ENCODE peak calls at places on chromosomes 4 and X, in seven cellular contexts. F is aorta, Q is Panc1, E is thyroid gland, K is cardiac muscle cell, R is testis, W is heart left ventricle. X is an unnamed sample. For H3K36me3, the result is how much of the 10 kb centered on the place peaks cover.

GRCh38 chr4:186904104-186904503 is 180.4 kb upstream of the FAT1 start:
- DNase-seq in Q (no peak), E (no peak), R (no peak), K (no peak), W (no peak), F (no peak), X (peak)

GRCh38 chr4:187207931-187208330 is 484.3 kb upstream of the FAT1 start:
- DNase-seq in R (no peak), W (no peak), E (no peak), F (no peak), Q (no peak), K (no peak), X (no peak)

GRCh38 chr4:40840255-40840984 is 90.7 kb downstream of the NSUN7 start:
- DNase-seq in K (no peak), Q (no peak), F (no peak), R (no peak), E (no peak), W (no peak), X (no peak)

GRCh38 chr4:8067274-8067936 is 91.2 kb downstream of the ABLIM2 start:
- DNase-seq in W (peak), Q (no peak), K (no peak), F (no peak), R (no peak), E (no peak), X (no peak)

GRCh38 chr4:142416711-142417275 is 429.3 kb downstream of the INPP4B start:
- DNase-seq in K (no peak), R (no peak), Q (no peak), E (no peak), F (no peak), W (no peak), X (peak)

GRCh38 chr4:7007944-7008343 is 35.2 kb upstream of the TADA2B start:
- DNase-seq in Q (no peak), R (no peak), E (no peak), F (no peak), K (no peak), W (no peak), X (no peak)

GRCh38 chrX:68703849-68704248 is 56.4 kb downstream of the STARD8 start:
- DNase-seq in K (no peak), F (no peak), W (no peak), R (no peak), Q (no peak), E (no peak), X (no peak)

GRCh38 chr4:54085284-54085683 is 14.7 kb upstream of the GSX2 start:
- DNase-seq in E (no peak), R (peak), K (no peak), Q (peak), W (peak), F (no peak), X (peak)

GRCh38 chr4:52983563-52984303 is 121.6 kb downstream of the RASL11B start:
- DNase-seq in K (peak), F (no peak), E (no peak), R (no peak), Q (peak), W (no peak), X (peak)

GRCh38 chr4:3642806-3643517 is 110.7 kb upstream of the LRPAP1 start:
- DNase-seq in Q (no peak), R (no peak), E (no peak), F (no peak), K (no peak), W (no peak), X (no peak)

GRCh38 chrX:7485041-7485440 is 337.1 kb upstream of the PUDP start:
- DNase-seq in K (no peak), Q (no peak), F (no peak), R (no peak), E (no peak), W (no peak), X (no peak)

GRCh38 chrX:44314259-44314734 is 29.2 kb downstream of the EFHC2 start:
- DNase-seq in F (no peak), Q (no peak), K (peak), R (no peak), W (peak), E (no peak), X (peak)

GRCh38 chr4:26700110-26700509 is 116.2 kb downstream of the TBC1D19 start:
- DNase-seq in E (no peak), W (no peak), Q (no peak), R (no peak), F (no peak), K (no peak), X (no peak)

GRCh38 chrX:46637937-46638336 is 64.4 kb downstream of the CHST7 start:
- DNase-seq in Q (no peak), K (no peak), R (no peak), E (no peak), W (no peak), F (no peak), X (no peak)

GRCh38 chrX:64265265-64265664 is 34.9 kb upstream of the ASB12 start:
- DNase-seq in W (no peak), K (peak), E (no peak), R (no peak), F (no peak), Q (no peak), X (no peak)

GRCh38 chr4:65918217-65918616 is 247.9 kb upstream of the EPHA5 start:
- DNase-seq in E (no peak), R (no peak), Q (no peak), W (no peak), K (peak), F (no peak), X (peak)

GRCh38 chr4:8534129-8534528 is 46.1 kb upstream of the GPR78 start:
- DNase-seq in F (peak), Q (no peak), W (no peak), E (peak), K (peak), R (no peak), X (peak)

GRCh38 chr4:14841801-14842748 is 160.2 kb upstream of the CPEB2 start:
- DNase-seq in R (no peak), F (peak), W (peak), E (no peak), Q (no peak), K (no peak), X (no peak)

GRCh38 chr4:174418640-174419039 is 103.6 kb downstream of the HPGD start:
- DNase-seq in W (no peak), Q (no peak), F (no peak), K (no peak), E (no peak), R (no peak), X (no peak)

GRCh38 chrX:126137899-126138298 is 28.2 kb downstream of the DCAF12L2 start:
- DNase-seq in K (no peak), W (no peak), R (peak), E (no peak), Q (no peak), F (no peak), X (no peak)

GRCh38 chr4:8162625-8163024 is 4.0 kb upstream of the ABLIM2 start:
- DNase-seq in F (no peak), E (peak), R (no peak), Q (no peak), K (no peak), W (peak), X (no peak)

GRCh38 chr4:20272411-20272872 is 20.7 kb downstream of the SLIT2 start:
- DNase-seq in E (no peak), Q (no peak), W (no peak), K (no peak), R (no peak), F (no peak), X (peak)

GRCh38 chr4:78644063-78644691 is 92.6 kb downstream of the ANXA3 start:
- DNase-seq in Q (no peak), W (no peak), E (no peak), F (no peak), K (no peak), R (no peak), X (no peak)

GRCh38 chr4:138248058-138248457 is 5.9 kb upstream of the SLC7A11 start:
- DNase-seq in R (no peak), Q (no peak), K (no peak), E (no peak), W (no peak), F (no peak), X (no peak)

GRCh38 chr4:109472343-109472761 is 38.7 kb downstream of the SEC24B start:
- DNase-seq in F (no peak), K (no peak), E (no peak), R (no peak), W (no peak), Q (no peak), X (peak)

GRCh38 chr4:26140150-26140898 is 180.5 kb upstream of the RBPJ start:
- DNase-seq in R (peak), E (no peak), F (no peak), Q (no peak), W (no peak), K (no peak), X (peak)

GRCh38 chr4:99855677-99856076 is 38.5 kb downstream of the LAMTOR3 start:
- DNase-seq in F (no peak), W (no peak), Q (no peak), R (no peak), K (no peak), E (no peak), X (no peak)

GRCh38 chr4:86498560-86499166 is 95.5 kb upstream of the PTPN13 start:
- DNase-seq in R (peak), K (peak), Q (peak), W (no peak), F (no peak), E (no peak), X (peak)

GRCh38 chr4:2497324-2497723 is 28.4 kb downstream of the RNF4 start:
- DNase-seq in F (no peak), W (no peak), R (no peak), Q (no peak), K (no peak), E (no peak), X (no peak)

GRCh38 chr4:2494992-2495391 is 26.1 kb downstream of the RNF4 start:
- DNase-seq in K (no peak), E (no peak), Q (no peak), R (no peak), F (peak), W (no peak), X (no peak)

GRCh38 chr4:2489081-2489805 is 20.3 kb downstream of the RNF4 start:
- DNase-seq in R (no peak), K (no peak), Q (no peak), W (no peak), E (no peak), F (peak), X (no peak)

GRCh38 chr4:2489841-2490552 is 21.1 kb downstream of the RNF4 start:
- DNase-seq in W (no peak), K (no peak), E (no peak), F (no peak), R (no peak), Q (no peak), X (peak)

DNA sequence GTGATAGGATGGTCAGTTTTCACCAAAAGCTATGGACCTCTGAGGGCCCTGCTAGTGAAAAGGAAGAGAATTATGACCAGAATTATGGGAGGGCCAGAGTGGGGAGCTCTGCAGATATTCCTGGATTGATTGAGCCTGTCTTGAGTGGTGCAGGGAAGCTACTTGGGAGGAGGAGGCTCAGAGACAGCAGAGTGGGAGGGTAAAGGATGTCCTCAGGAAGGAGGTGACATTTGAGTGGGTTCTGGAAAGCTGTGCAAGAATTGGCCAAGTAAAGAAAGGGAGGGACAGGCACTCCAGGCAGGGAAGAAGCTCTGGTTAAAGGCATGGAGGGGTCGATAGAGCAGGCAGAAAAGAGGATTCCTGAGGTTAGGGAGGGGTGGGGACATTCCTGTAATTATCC is 24.1 kb downstream of the RNF4 start:
- DNase-seq in R (no peak), Q (no peak), F (peak), E (no peak), W (no peak), K (no peak), X (no peak)
- H3K36me3 ChIP-seq in R (under half), Q (under half), F (under half), E (under half), W (half or more), K (under half), X (under half)

GRCh38 chr4:102819588-102820365 is 7.6 kb downstream of the UBE2D3 start:
- DNase-seq in E (no peak), K (no peak), Q (no peak), R (no peak), W (no peak), F (no peak), X (peak)
- H3K36me3 ChIP-seq in E (under half), K (under half), Q (under half), R (under half), W (under half), F (under half), X (under half)

DNA sequence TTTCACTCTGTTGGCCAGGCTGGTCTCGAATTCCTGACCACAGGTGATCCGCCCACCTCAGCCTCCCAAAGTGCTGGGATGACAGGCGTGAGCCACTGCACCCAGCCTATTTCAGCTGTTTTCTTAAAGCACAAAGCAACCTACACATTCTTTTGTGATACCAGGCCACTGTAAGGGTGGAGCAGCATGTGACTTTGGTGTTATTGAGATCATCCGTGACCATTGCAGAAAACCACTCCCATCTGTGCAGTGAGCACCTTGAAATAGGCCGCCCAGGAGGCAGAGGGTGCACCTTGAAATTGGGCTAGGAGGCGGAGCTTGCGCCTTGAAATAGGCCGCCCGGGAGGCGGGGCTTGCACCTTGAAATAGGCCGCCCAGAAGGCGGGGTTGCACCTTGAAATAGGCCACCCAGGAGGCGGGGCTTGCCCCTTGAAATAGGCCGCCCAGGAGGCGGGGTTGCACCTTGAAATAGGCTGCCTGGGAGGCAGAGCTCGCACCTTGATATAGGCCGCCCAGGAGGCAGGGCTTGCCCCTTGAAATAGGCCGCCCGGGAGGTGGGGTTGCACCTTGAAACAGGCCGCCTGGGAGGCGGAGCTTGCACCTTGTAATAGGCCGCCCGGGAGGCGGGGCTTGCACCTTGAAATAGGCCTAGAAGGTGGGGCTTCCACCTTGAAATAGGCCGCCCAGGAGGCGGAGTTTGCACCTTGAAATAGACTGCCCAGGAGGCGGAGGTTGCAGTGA is 9.0 kb upstream of the SLC25A6 start:
- DNase-seq in R (no peak), E (no peak), Q (no peak), F (peak), K (no peak), W (peak), X (no peak)
- H3K36me3 ChIP-seq in R (under half), E (under half), Q (under half), F (under half), K (under half), W (under half), X (under half)

GRCh38 chr4:23921447-23921845 is 31.6 kb upstream of the PPARGC1A start:
- DNase-seq in Q (no peak), F (no peak), R (no peak), W (no peak), E (no peak), K (no peak), X (no peak)
- H3K36me3 ChIP-seq in Q (under half), F (under half), R (under half), W (under half), E (under half), K (under half), X (under half)

GRCh38 chrX:71291381-71291780 is 7.9 kb downstream of the NONO start:
- DNase-seq in W (no peak), E (no peak), K (no peak), F (no peak), R (peak), Q (no peak), X (peak)
- H3K36me3 ChIP-seq in W (half or more), E (half or more), K (under half), F (under half), R (under half), Q (under half), X (under half)

GRCh38 chr4:121686265-121686664 is 10.5 kb downstream of the ANXA5 start:
- DNase-seq in W (no peak), E (no peak), F (no peak), Q (no peak), K (no peak), R (no peak), X (no peak)

GRCh38 chr4:121688261-121688660 is 8.5 kb downstream of the ANXA5 start:
- DNase-seq in K (no peak), W (no peak), E (no peak), F (no peak), R (no peak), Q (no peak), X (no peak)

GRCh38 chr4:121685257-121685656 is 11.5 kb downstream of the ANXA5 start:
- DNase-seq in E (no peak), W (no peak), Q (no peak), F (no peak), R (no peak), K (no peak), X (no peak)

GRCh38 chr4:121690001-121690400 is 6.8 kb downstream of the ANXA5 start:
- DNase-seq in Q (no peak), K (no peak), F (no peak), E (no peak), R (no peak), W (no peak), X (peak)

GRCh38 chr4:121688696-121689095 is 8.1 kb downstream of the ANXA5 start:
- DNase-seq in K (no peak), W (no peak), E (no peak), F (no peak), R (no peak), Q (no peak), X (no peak)
- H3K36me3 ChIP-seq in K (under half), W (under half), E (under half), F (under half), R (under half), Q (under half), X (under half)

DNA sequence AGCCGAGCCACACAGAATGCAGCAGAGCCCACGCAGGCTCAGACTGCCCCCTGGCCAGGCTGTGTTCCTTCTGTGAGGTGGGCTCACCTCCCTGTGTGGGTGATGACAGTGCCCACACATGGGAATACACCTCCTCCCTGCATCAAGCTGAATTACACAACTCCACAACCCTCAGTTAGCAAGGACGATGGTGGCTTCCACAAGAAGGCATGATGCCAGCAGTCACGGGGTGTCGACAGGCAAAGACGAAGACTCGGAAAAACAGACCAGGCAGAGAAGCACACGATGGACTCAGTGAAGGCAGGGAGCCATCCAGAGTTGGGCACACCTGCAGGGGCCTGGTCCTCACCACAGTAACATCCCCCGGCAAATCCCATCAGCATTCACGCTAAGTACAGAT is 12.1 kb downstream of the LETM1 start:
- DNase-seq in K (peak), W (peak), R (peak), Q (no peak), E (no peak), F (no peak), X (no peak)
- H3K36me3 ChIP-seq in K (under half), W (half or more), R (under half), Q (under half), E (under half), F (under half), X (under half)

GRCh38 chr4:39745920-39746319 is 48.0 kb downstream of the UBE2K start:
- DNase-seq in K (no peak), E (no peak), Q (no peak), W (no peak), F (no peak), R (no peak), X (peak)

GRCh38 chr4:39754309-39754708 is 56.4 kb downstream of the UBE2K start:
- DNase-seq in R (no peak), E (no peak), W (no peak), K (no peak), Q (no peak), F (no peak), X (no peak)

GRCh38 chr4:39756159-39756558 is 58.2 kb downstream of the UBE2K start:
- DNase-seq in F (no peak), K (no peak), Q (no peak), E (no peak), R (no peak), W (no peak), X (no peak)

DNA sequence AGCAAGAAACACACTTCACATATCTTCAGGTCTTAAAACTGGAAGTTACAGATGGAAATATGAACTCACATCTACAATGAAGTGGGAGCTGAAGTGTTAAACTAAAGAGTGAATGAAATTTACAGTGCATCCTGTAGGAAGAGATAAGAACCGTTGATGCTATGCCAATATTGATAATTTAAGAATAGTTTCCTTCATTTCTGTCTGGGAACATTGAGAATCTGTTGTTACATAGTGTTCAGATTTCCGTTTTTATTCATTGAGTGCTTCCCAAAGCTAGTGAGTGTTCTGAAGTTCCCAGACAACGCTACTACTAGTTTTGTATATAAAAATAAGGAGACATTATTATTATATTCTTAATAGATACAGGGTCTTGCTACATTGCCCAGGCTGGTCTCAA is 52.3 kb downstream of the UBE2K start:
- DNase-seq in Q (no peak), R (no peak), K (no peak), W (no peak), E (no peak), F (no peak), X (no peak)
- H3K36me3 ChIP-seq in Q (under half), R (under half), K (under half), W (half or more), E (under half), F (under half), X (under half)

X was measured in fibroblast of lung.